ENCODE peak calls at places on chromosomes 5 and 9, in nine cellular contexts. One of them, this sample, is unnamed.

GRCh38 chr9:76655121-76655531 is 109.1 kb upstream of the PCA3 start:
- DNase-seq in CD8-positive, alpha-beta T cell: no peak
- DNase-seq in transverse colon: no peak
- DNase-seq in pancreas: no peak
- DNase-seq in PC-3: no peak
- DNase-seq in ovary: no peak
- DNase-seq in BE2C: no peak
- DNase-seq in fibroblast of mammary gland: peak; percentile 30
- DNase-seq in tibial nerve: no peak
- DNase-seq in this sample: no peak

GRCh38 chr9:30505311-30505710 is 1879.1 kb upstream of the ACO1 start:
- DNase-seq in CD8-positive, alpha-beta T cell: no peak
- DNase-seq in transverse colon: no peak
- DNase-seq in pancreas: no peak
- DNase-seq in PC-3: no peak
- DNase-seq in ovary: no peak
- DNase-seq in BE2C: no peak
- DNase-seq in fibroblast of mammary gland: no peak
- DNase-seq in tibial nerve: no peak
- DNase-seq in this sample: no peak

GRCh38 chr5:180206993-180207392 is 2.0 kb downstream of the RASGEF1C start:
- DNase-seq in CD8-positive, alpha-beta T cell: no peak
- DNase-seq in transverse colon: no peak
- DNase-seq in pancreas: no peak
- DNase-seq in PC-3: no peak
- DNase-seq in ovary: no peak
- DNase-seq in BE2C: no peak
- DNase-seq in fibroblast of mammary gland: no peak
- DNase-seq in tibial nerve: no peak
- DNase-seq in this sample: no peak

GRCh38 chr9:127388037-127388855 is 8.7 kb upstream of the SLC2A8 start:
- DNase-seq in CD8-positive, alpha-beta T cell: peak; percentile 89
- DNase-seq in transverse colon: peak; percentile 75
- DNase-seq in pancreas: no peak
- DNase-seq in PC-3: peak; percentile 92
- DNase-seq in ovary: no peak
- DNase-seq in BE2C: no peak
- DNase-seq in fibroblast of mammary gland: peak; percentile 96
- DNase-seq in tibial nerve: peak; percentile 39
- DNase-seq in this sample: peak; percentile 89

GRCh38 chr9:128341435-128341849 is 1.1 kb downstream of the SLC27A4 start:
- DNase-seq in CD8-positive, alpha-beta T cell: peak; percentile 72
- DNase-seq in transverse colon: peak; percentile 83
- DNase-seq in pancreas: peak; percentile 57
- DNase-seq in PC-3: peak; percentile 78
- DNase-seq in ovary: peak; percentile 51
- DNase-seq in BE2C: peak; percentile 78
- DNase-seq in fibroblast of mammary gland: peak; percentile 73
- DNase-seq in tibial nerve: no peak
- DNase-seq in this sample: peak; percentile 85

GRCh38 chr9:126429190-126429589 is 102.6 kb downstream of the MVB12B start:
- DNase-seq in CD8-positive, alpha-beta T cell: no peak
- DNase-seq in transverse colon: no peak
- DNase-seq in pancreas: no peak
- DNase-seq in PC-3: no peak
- DNase-seq in ovary: no peak
- DNase-seq in BE2C: no peak
- DNase-seq in fibroblast of mammary gland: no peak
- DNase-seq in tibial nerve: no peak
- DNase-seq in this sample: no peak

GRCh38 chr5:9621379-9621903 is 8.7 kb downstream of the TAS2R1 start:
- DNase-seq in CD8-positive, alpha-beta T cell: no peak
- DNase-seq in transverse colon: no peak
- DNase-seq in pancreas: no peak
- DNase-seq in PC-3: no peak
- DNase-seq in ovary: no peak
- DNase-seq in BE2C: no peak
- DNase-seq in fibroblast of mammary gland: peak; percentile 22
- DNase-seq in tibial nerve: no peak
- DNase-seq in this sample: no peak

GRCh38 chr5:134003064-134003956 is 1.5 kb downstream of the VDAC1 start:
- DNase-seq in CD8-positive, alpha-beta T cell: no peak
- DNase-seq in transverse colon: no peak
- DNase-seq in pancreas: no peak
- DNase-seq in PC-3: peak; percentile 12
- DNase-seq in ovary: no peak
- DNase-seq in BE2C: no peak
- DNase-seq in fibroblast of mammary gland: no peak
- DNase-seq in tibial nerve: no peak
- DNase-seq in this sample: no peak

GRCh38 chr9:15722888-15723287 is 170.0 kb downstream of the CCDC171 start:
- DNase-seq in CD8-positive, alpha-beta T cell: no peak
- DNase-seq in transverse colon: no peak
- DNase-seq in pancreas: no peak
- DNase-seq in PC-3: no peak
- DNase-seq in ovary: no peak
- DNase-seq in BE2C: no peak
- DNase-seq in fibroblast of mammary gland: peak; percentile 49
- DNase-seq in tibial nerve: no peak
- DNase-seq in this sample: no peak

GRCh38 chr5:73451218-73452130 is 2.9 kb upstream of the FOXD1 start:
- DNase-seq in CD8-positive, alpha-beta T cell: peak; percentile 80
- DNase-seq in transverse colon: peak; percentile 71
- DNase-seq in pancreas: peak; percentile 73
- DNase-seq in PC-3: peak; percentile 60
- DNase-seq in ovary: peak; percentile 61
- DNase-seq in BE2C: peak; percentile 84
- DNase-seq in fibroblast of mammary gland: peak; percentile 32
- DNase-seq in tibial nerve: peak; percentile 65
- DNase-seq in this sample: peak; percentile 67

GRCh38 chr5:83072946-83073345 is 4.2 kb downstream of the TMEM167A start:
- DNase-seq in CD8-positive, alpha-beta T cell: no peak
- DNase-seq in transverse colon: no peak
- DNase-seq in pancreas: no peak
- DNase-seq in PC-3: no peak
- DNase-seq in ovary: no peak
- DNase-seq in BE2C: no peak
- DNase-seq in fibroblast of mammary gland: no peak
- DNase-seq in tibial nerve: no peak
- DNase-seq in this sample: no peak

GRCh38 chr9:113516840-113517577 is 53.5 kb downstream of the RGS3 start:
- DNase-seq in CD8-positive, alpha-beta T cell: peak; percentile 83
- DNase-seq in transverse colon: peak; percentile 63
- DNase-seq in pancreas: no peak
- DNase-seq in PC-3: no peak
- DNase-seq in ovary: no peak
- DNase-seq in BE2C: no peak
- DNase-seq in fibroblast of mammary gland: no peak
- DNase-seq in tibial nerve: no peak
- DNase-seq in this sample: peak; percentile 97
- H3K4me3 ChIP-seq in CD8-positive, alpha-beta T cell: peak overlapping the region; percentile 50
- H3K4me3 ChIP-seq in transverse colon: no peak overlapping the region
- H3K4me3 ChIP-seq in pancreas: no peak overlapping the region
- H3K4me3 ChIP-seq in PC-3: no peak overlapping the region
- H3K4me3 ChIP-seq in ovary: no peak overlapping the region
- H3K4me3 ChIP-seq in BE2C: no peak overlapping the region
- H3K4me3 ChIP-seq in fibroblast of mammary gland: no peak overlapping the region
- H3K4me3 ChIP-seq in tibial nerve: no peak overlapping the region
- H3K4me3 ChIP-seq in this sample: peak overlapping the region; percentile 65

GRCh38 chr9:137049544-137050449 is 3.8 kb upstream of the NPDC1 start:
- DNase-seq in CD8-positive, alpha-beta T cell: no peak
- DNase-seq in transverse colon: peak; percentile 82
- DNase-seq in pancreas: peak; percentile 85
- DNase-seq in PC-3: peak; percentile 64
- DNase-seq in ovary: peak; percentile 71
- DNase-seq in BE2C: peak; percentile 84
- DNase-seq in fibroblast of mammary gland: peak; percentile 36
- DNase-seq in tibial nerve: no peak
- DNase-seq in this sample: peak; percentile 65
- TF ChIP-seq CTCF in CD8-positive, alpha-beta T cell: peak; percentile 30
- TF ChIP-seq CTCF in transverse colon: peak; percentile 45
- TF ChIP-seq CTCF in pancreas: peak; percentile 57
- TF ChIP-seq CTCF in PC-3: peak; percentile 60
- TF ChIP-seq CTCF in ovary: no peak
- TF ChIP-seq CTCF in BE2C: peak; percentile 70
- TF ChIP-seq CTCF in fibroblast of mammary gland: peak; percentile 42
- TF ChIP-seq CTCF in tibial nerve: peak; percentile 71
- TF ChIP-seq CTCF in this sample: peak; percentile 59

GRCh38 chr5:16934123-16934522 is 2.0 kb downstream of the MYO10 start:
- DNase-seq in CD8-positive, alpha-beta T cell: no peak
- DNase-seq in transverse colon: peak; percentile 79
- DNase-seq in pancreas: peak; percentile 68
- DNase-seq in PC-3: peak; percentile 96
- DNase-seq in ovary: peak; percentile 81
- DNase-seq in BE2C: peak; percentile 68
- DNase-seq in fibroblast of mammary gland: peak; percentile 58
- DNase-seq in tibial nerve: no peak
- DNase-seq in this sample: peak; percentile 45

GRCh38 chr5:16933337-16933736 is 2.8 kb downstream of the MYO10 start:
- DNase-seq in CD8-positive, alpha-beta T cell: no peak
- DNase-seq in transverse colon: no peak
- DNase-seq in pancreas: no peak
- DNase-seq in PC-3: no peak
- DNase-seq in ovary: no peak
- DNase-seq in BE2C: no peak
- DNase-seq in fibroblast of mammary gland: no peak
- DNase-seq in tibial nerve: no peak
- DNase-seq in this sample: no peak

GRCh38 chr5:16931334-16932110 is 4.6 kb downstream of the MYO10 start:
- DNase-seq in CD8-positive, alpha-beta T cell: no peak
- DNase-seq in transverse colon: peak; percentile 83
- DNase-seq in pancreas: peak; percentile 49
- DNase-seq in PC-3: no peak
- DNase-seq in ovary: no peak
- DNase-seq in BE2C: no peak
- DNase-seq in fibroblast of mammary gland: peak; percentile 19
- DNase-seq in tibial nerve: no peak
- DNase-seq in this sample: no peak

GRCh38 chr5:16930487-16930886 is 5.6 kb downstream of the MYO10 start:
- DNase-seq in CD8-positive, alpha-beta T cell: no peak
- DNase-seq in transverse colon: no peak
- DNase-seq in pancreas: no peak
- DNase-seq in PC-3: no peak
- DNase-seq in ovary: no peak
- DNase-seq in BE2C: no peak
- DNase-seq in fibroblast of mammary gland: no peak
- DNase-seq in tibial nerve: no peak
- DNase-seq in this sample: no peak

DNA sequence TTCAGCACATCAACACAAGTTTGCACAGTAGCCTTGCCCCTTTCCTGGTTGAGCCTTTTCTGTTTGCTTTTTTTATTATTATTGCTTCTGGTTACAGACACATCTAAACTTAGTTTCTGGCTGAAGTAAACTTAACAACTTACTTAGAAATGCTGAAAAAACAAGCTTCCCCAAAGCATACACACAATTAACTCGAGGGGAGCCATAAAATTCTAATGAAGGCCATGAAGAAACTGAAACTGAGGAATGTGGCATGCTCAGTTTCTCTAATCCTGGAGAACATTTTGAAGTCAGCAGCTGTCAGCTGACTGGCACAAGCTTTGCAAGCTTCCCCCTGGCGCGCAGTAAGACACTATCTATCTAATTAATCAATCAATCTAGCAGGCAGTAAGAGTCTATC is 3.7 kb downstream of the MYO10 start:
- DNase-seq in CD8-positive, alpha-beta T cell: no peak
- DNase-seq in transverse colon: peak; percentile 27
- DNase-seq in pancreas: no peak
- DNase-seq in PC-3: no peak
- DNase-seq in ovary: no peak
- DNase-seq in BE2C: no peak
- DNase-seq in fibroblast of mammary gland: no peak
- DNase-seq in tibial nerve: no peak
- DNase-seq in this sample: no peak
- H3K4me3 ChIP-seq in CD8-positive, alpha-beta T cell: no peak overlapping the region
- H3K4me3 ChIP-seq in transverse colon: peak overlapping the region; percentile 77
- H3K4me3 ChIP-seq in pancreas: no peak overlapping the region
- H3K4me3 ChIP-seq in PC-3: no peak overlapping the region
- H3K4me3 ChIP-seq in ovary: no peak overlapping the region
- H3K4me3 ChIP-seq in BE2C: no peak overlapping the region
- H3K4me3 ChIP-seq in fibroblast of mammary gland: no peak overlapping the region
- H3K4me3 ChIP-seq in tibial nerve: no peak overlapping the region
- H3K4me3 ChIP-seq in this sample: no peak overlapping the region

DNA sequence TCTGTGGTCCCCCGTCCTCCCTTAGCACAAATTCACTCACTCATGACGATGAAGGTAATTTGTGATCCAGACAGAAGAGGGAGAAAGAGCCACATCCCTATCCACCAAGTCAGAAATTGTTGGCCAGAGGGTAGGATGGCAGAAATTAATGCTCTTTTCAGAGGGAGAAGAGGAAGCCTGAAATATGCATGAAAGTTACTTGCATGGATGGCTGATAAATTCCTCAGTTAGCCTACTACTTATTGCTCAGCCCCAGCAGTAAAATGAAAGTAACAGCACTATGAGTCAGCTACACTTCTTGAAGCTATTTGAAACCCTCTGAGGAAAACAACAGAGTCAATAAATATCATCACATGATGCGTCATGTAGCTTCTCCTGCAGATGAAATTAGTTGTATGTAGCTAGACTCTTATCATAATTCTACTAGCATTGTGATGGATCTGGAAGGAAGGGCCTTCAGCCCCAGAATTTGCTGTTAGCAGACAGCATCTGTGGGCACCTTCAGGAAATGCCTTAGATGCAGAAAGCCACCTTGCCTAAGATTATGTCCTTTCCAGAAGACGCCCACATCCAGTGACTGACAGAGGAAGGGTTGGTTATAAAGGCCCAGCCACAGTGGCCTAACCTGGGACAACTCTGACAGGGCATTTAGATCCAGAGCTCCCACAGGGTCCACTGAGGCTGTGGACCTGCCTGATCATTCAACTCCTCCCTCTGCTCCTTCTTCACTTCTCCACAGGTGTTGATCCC is 81.2 kb upstream of the CCDC112 start:
- DNase-seq in CD8-positive, alpha-beta T cell: no peak
- DNase-seq in transverse colon: no peak
- DNase-seq in pancreas: no peak
- DNase-seq in PC-3: peak; percentile 86
- DNase-seq in ovary: no peak
- DNase-seq in BE2C: no peak
- DNase-seq in fibroblast of mammary gland: peak; percentile 95
- DNase-seq in tibial nerve: no peak
- DNase-seq in this sample: peak; percentile 44
- TF ChIP-seq CTCF in CD8-positive, alpha-beta T cell: no peak
- TF ChIP-seq CTCF in transverse colon: peak; percentile 43
- TF ChIP-seq CTCF in pancreas: no peak
- TF ChIP-seq CTCF in PC-3: peak; percentile 28
- TF ChIP-seq CTCF in ovary: no peak
- TF ChIP-seq CTCF in BE2C: no peak
- TF ChIP-seq CTCF in fibroblast of mammary gland: peak; percentile 28
- TF ChIP-seq CTCF in tibial nerve: peak; percentile 50
- TF ChIP-seq CTCF in this sample: no peak

DNA sequence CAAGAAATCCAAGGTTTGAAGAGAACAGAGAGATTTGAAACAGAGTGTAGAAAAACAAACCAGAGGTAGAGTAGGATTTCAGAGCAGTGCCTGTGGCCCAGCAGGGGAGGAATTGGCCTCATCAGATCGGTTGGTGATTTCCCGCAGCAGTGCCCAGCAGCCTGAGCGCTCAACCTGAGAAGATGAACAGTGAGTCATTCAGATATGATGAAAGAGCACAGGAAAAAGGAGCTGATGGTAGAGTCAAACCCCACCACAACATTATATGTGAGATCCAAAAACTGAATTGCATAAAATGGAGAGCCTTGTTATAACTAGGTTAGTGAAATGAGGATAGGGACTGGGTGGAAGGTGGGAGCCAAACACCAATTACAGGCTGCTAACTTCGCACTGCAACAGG is 248.9 kb downstream of the PIK3R1 start:
- DNase-seq in CD8-positive, alpha-beta T cell: no peak
- DNase-seq in transverse colon: no peak
- DNase-seq in pancreas: no peak
- DNase-seq in PC-3: peak; percentile 2
- DNase-seq in ovary: no peak
- DNase-seq in BE2C: no peak
- DNase-seq in fibroblast of mammary gland: peak; percentile 56
- DNase-seq in tibial nerve: no peak
- DNase-seq in this sample: peak; percentile 68
- H3K4me3 ChIP-seq in CD8-positive, alpha-beta T cell: no peak overlapping the region
- H3K4me3 ChIP-seq in transverse colon: no peak overlapping the region
- H3K4me3 ChIP-seq in pancreas: no peak overlapping the region
- H3K4me3 ChIP-seq in PC-3: no peak overlapping the region
- H3K4me3 ChIP-seq in ovary: no peak overlapping the region
- H3K4me3 ChIP-seq in BE2C: no peak overlapping the region
- H3K4me3 ChIP-seq in fibroblast of mammary gland: no peak overlapping the region
- H3K4me3 ChIP-seq in tibial nerve: no peak overlapping the region
- H3K4me3 ChIP-seq in this sample: no peak overlapping the region